ENCODE peak calls at places on chromosomes 13 and 19, in seven cellular contexts. G, E, J, W, X, N and A are unnamed samples.

GRCh38 chr19:4972509-4973230 is 3.8 kb downstream of the KDM4B start:
- DNase-seq in G (peak; percentile 91), E (no peak), J (peak; percentile 49), W (no peak), X (no peak), N (no peak), A (no peak)

GRCh38 chr19:46608581-46609345 is 7.6 kb downstream of the CALM3 start:
- DNase-seq in G (no peak), E (no peak), J (no peak), W (no peak), X (no peak), N (no peak), A (no peak)

GRCh38 chr13:20980420-20980819 is 77.9 kb upstream of the XPO4 start:
- DNase-seq in G (no peak), E (no peak), J (no peak), W (no peak), X (no peak), N (no peak), A (no peak)

GRCh38 chr19:35739275-35740107 is 2.8 kb downstream of the IGFLR1 start:
- DNase-seq in G (no peak), E (no peak), J (no peak), W (no peak), X (no peak), N (no peak), A (no peak)

GRCh38 chr19:48186541-48186991 is 16.1 kb downstream of the ZSWIM9 start:
- DNase-seq in G (no peak), E (no peak), J (no peak), W (no peak), X (no peak), N (no peak), A (no peak)

GRCh38 chr13:26480246-26480855 is 77.1 kb upstream of the WASF3 start:
- DNase-seq in G (peak; percentile 29), E (no peak), J (peak; percentile 11), W (no peak), X (no peak), N (no peak), A (no peak)

GRCh38 chr19:31348416-31349159 is 648 bp downstream of the TSHZ3 start:
- DNase-seq in G (no peak), E (no peak), J (peak; percentile 29), W (no peak), X (no peak), N (no peak), A (no peak)

GRCh38 chr19:33432408-33433170 is 59.1 kb downstream of the CEBPG start:
- DNase-seq in G (no peak), E (no peak), J (no peak), W (no peak), X (no peak), N (no peak), A (no peak)

GRCh38 chr19:41847351-41848105 is 2.7 kb downstream of the DMRTC2 start:
- DNase-seq in G (no peak), E (no peak), J (no peak), W (no peak), X (no peak), N (no peak), A (no peak)